ENCODE peak calls at places on chromosomes 2 and 18, in nine cellular contexts. W is foreskin fibroblast; B is NCI-H748 treated with DMSO at 0.1 percent for 48 hours; C is Ammon's horn; I is aorta; M is stimulated activated CD4-positive, alpha-beta T cell treated with anti-CD3 and anti-CD28 coated beads, Interleukin-1b, Interleukin-23, amount 100 ng/mL, for 1 hour; J is T-helper 2 cell; S is activated T-helper 1 cell treated with Interleukin-2 at 50 U/mL for 16 hours; K is heart left ventricle. Y is an unnamed sample.
A peak's percentile ranks its signal among the peaks of the same experiment; 100 is the strongest.

GRCh38 chr18:57447154-57447621 is 12.0 kb downstream of the ONECUT2 start:
- DNase-seq in W (peak; percentile 57), B (no peak), C (peak; percentile 62), I (no peak), M (no peak), J (no peak), S (no peak), K (no peak), Y (peak; percentile 42)

GRCh38 chr2:205496777-205497176 is 185.5 kb upstream of the NRP2 start:
- DNase-seq in W (peak; percentile 93), B (no peak), C (no peak), I (no peak), M (no peak), J (no peak), S (no peak), K (no peak), Y (no peak)

GRCh38 chr18:46468431-46469180 is 188.4 kb downstream of the LOXHD1 start:
- DNase-seq in W (no peak), B (no peak), C (no peak), I (no peak), M (no peak), J (no peak), S (no peak), K (no peak), Y (no peak)

GRCh38 chr2:167264380-167264779 is 376.1 kb downstream of the XIRP2 start:
- DNase-seq in W (peak; percentile 27), B (no peak), C (peak; percentile 66), I (no peak), M (no peak), J (no peak), S (no peak), K (no peak), Y (peak; percentile 11)

GRCh38 chr2:217193431-217194075 is 333.7 kb upstream of the TNP1 start:
- DNase-seq in W (no peak), B (no peak), C (no peak), I (no peak), M (no peak), J (no peak), S (no peak), K (no peak), Y (no peak)

GRCh38 chr2:240921319-240922233 is 15.4 kb downstream of the CROCC2 start:
- DNase-seq in W (peak; percentile 98), B (no peak), C (peak; percentile 42), I (peak; percentile 84), M (no peak), J (no peak), S (no peak), K (peak; percentile 67), Y (no peak)

GRCh38 chr2:150548527-150548926 is 61.1 kb upstream of the RND3 start:
- DNase-seq in W (peak; percentile 47), B (peak; percentile 77), C (no peak), I (no peak), M (no peak), J (no peak), S (no peak), K (no peak), Y (peak; percentile 33)

GRCh38 chr2:218072002-218072401 is 2.9 kb downstream of the RUFY4 start:
- DNase-seq in W (no peak), B (no peak), C (no peak), I (no peak), M (no peak), J (no peak), S (no peak), K (no peak), Y (no peak)

GRCh38 chr18:30081122-30081521 is 961.4 kb downstream of the DSC3 start:
- DNase-seq in W (no peak), B (no peak), C (no peak), I (no peak), M (no peak), J (no peak), S (no peak), K (no peak), Y (no peak)

GRCh38 chr2:226117506-226118065 is 682.0 kb downstream of the IRS1 start:
- DNase-seq in W (peak; percentile 31), B (no peak), C (no peak), I (no peak), M (no peak), J (no peak), S (no peak), K (no peak), Y (no peak)

GRCh38 chr2:160387558-160388262 is 105.9 kb downstream of the RBMS1 start:
- DNase-seq in W (peak; percentile 97), B (no peak), C (peak; percentile 23), I (peak; percentile 83), M (no peak), J (no peak), S (no peak), K (peak; percentile 88), Y (no peak)

GRCh38 chr2:74440378-74441110 is 1.2 kb downstream of the RTKN start:
- DNase-seq in W (peak; percentile 95), B (peak; percentile 34), C (peak; percentile 93), I (peak; percentile 92), M (no peak), J (peak; percentile 25), S (no peak), K (peak; percentile 94), Y (peak; percentile 74)

GRCh38 chr2:161233858-161234431 is 73.7 kb downstream of the TANK start:
- DNase-seq in W (no peak), B (no peak), C (no peak), I (no peak), M (no peak), J (no peak), S (no peak), K (no peak), Y (peak; percentile 42)

GRCh38 chr18:12968619-12969018 is 20.8 kb downstream of the SEH1L start:
- DNase-seq in W (no peak), B (no peak), C (no peak), I (no peak), M (no peak), J (no peak), S (no peak), K (no peak), Y (no peak)

GRCh38 chr2:236855866-236856855 is 229.5 kb upstream of the COPS8 start:
- DNase-seq in W (no peak), B (no peak), C (no peak), I (no peak), M (no peak), J (no peak), S (no peak), K (no peak), Y (no peak)

GRCh38 chr2:70035344-70035844 is 51.9 kb upstream of the PCBP1 start:
- DNase-seq in W (peak; percentile 8), B (no peak), C (no peak), I (no peak), M (no peak), J (no peak), S (no peak), K (no peak), Y (no peak)

GRCh38 chr18:48032876-48033769 is 102.7 kb upstream of the SMAD2 start:
- DNase-seq in W (peak; percentile 62), B (no peak), C (no peak), I (no peak), M (no peak), J (no peak), S (no peak), K (no peak), Y (no peak)

GRCh38 chr2:27655155-27655951 is 8.1 kb downstream of the SUPT7L start:
- DNase-seq in W (peak; percentile 63), B (no peak), C (no peak), I (no peak), M (no peak), J (no peak), S (no peak), K (no peak), Y (no peak)

GRCh38 chr2:241941691-241942301 is 72.3 kb downstream of the RTP5 start:
- DNase-seq in W (no peak), B (no peak), C (peak; percentile 50), I (no peak), M (no peak), J (no peak), S (no peak), K (no peak), Y (no peak)

GRCh38 chr18:59395226-59396175 is 36.4 kb upstream of the LMAN1 start:
- DNase-seq in W (no peak), B (no peak), C (no peak), I (no peak), M (no peak), J (no peak), S (no peak), K (no peak), Y (no peak)

GRCh38 chr2:175180701-175181103 is 808 bp downstream of the ATP5MC3 start:
- DNase-seq in W (peak; percentile 63), B (peak; percentile 8), C (peak; percentile 42), I (no peak), M (no peak), J (peak; percentile 33), S (no peak), K (peak; percentile 56), Y (peak; percentile 66)

GRCh38 chr2:231786177-231786916 is at the start of gene COPS7B:
- DNase-seq in W (peak; percentile 92), B (peak; percentile 42), C (peak; percentile 76), I (peak; percentile 86), M (peak; percentile 46), J (peak; percentile 72), S (peak; percentile 70), K (peak; percentile 82), Y (peak; percentile 82)

GRCh38 chr18:36378194-36378593 is 80.7 kb downstream of the FHOD3 start:
- DNase-seq in W (no peak), B (no peak), C (no peak), I (no peak), M (no peak), J (no peak), S (no peak), K (no peak), Y (no peak)

GRCh38 chr2:102967451-102967850 is 205.6 kb downstream of the TMEM182 start:
- DNase-seq in W (no peak), B (no peak), C (no peak), I (no peak), M (no peak), J (no peak), S (no peak), K (no peak), Y (no peak)

GRCh38 chr2:207770602-207771404 is 1.1 kb upstream of the FZD5 start:
- DNase-seq in W (peak; percentile 41), B (no peak), C (no peak), I (peak; percentile 57), M (no peak), J (no peak), S (no peak), K (peak; percentile 32), Y (no peak)

GRCh38 chr2:31324000-31324633 is 90.2 kb downstream of the EHD3 start:
- DNase-seq in W (peak; percentile 23), B (no peak), C (no peak), I (no peak), M (no peak), J (no peak), S (no peak), K (no peak), Y (peak; percentile 41)

GRCh38 chr18:48631851-48632250 is 93.0 kb downstream of the CTIF start:
- DNase-seq in W (no peak), B (no peak), C (no peak), I (no peak), M (no peak), J (no peak), S (no peak), K (no peak), Y (no peak)

GRCh38 chr18:72541871-72542690 is 2.1 kb downstream of the CBLN2 start:
- DNase-seq in W (peak; percentile 17), B (peak; percentile 65), C (no peak), I (no peak), M (no peak), J (no peak), S (no peak), K (peak; percentile 14), Y (no peak)

GRCh38 chr18:9960263-9960904 is 46.6 kb downstream of the VAPA start:
- DNase-seq in W (no peak), B (no peak), C (no peak), I (no peak), M (no peak), J (no peak), S (no peak), K (no peak), Y (no peak)

GRCh38 chr2:199452200-199452990 is 5.3 kb downstream of the SATB2 start:
- DNase-seq in W (peak; percentile 47), B (no peak), C (no peak), I (no peak), M (no peak), J (no peak), S (no peak), K (no peak), Y (no peak)

Y was measured in NAMALWA.